ENCODE peak calls at places on chromosomes 5 and 9, in five cellular contexts. X, M, K, S and L are unnamed samples.

GRCh38 chr5:122844136-122844915 is 1.1 kb upstream of the SNX24 start:
- DNase-seq in M (no peak), K (no peak), S (no peak), X (no peak), L (no peak)

GRCh38 chr9:125462766-125463384 is 201.2 kb downstream of the GAPVD1 start:
- DNase-seq in M (no peak), S (no peak), X (no peak), K (no peak), L (no peak)

GRCh38 chr5:149414405-149415244 is 35.5 kb upstream of the IL17B start:
- DNase-seq in X (no peak), M (no peak), K (no peak), S (no peak), L (no peak)

GRCh38 chr5:156326718-156327259 is at the start of gene SGCD:
- DNase-seq in K (peak), X (no peak), S (peak), M (no peak), L (no peak)

GRCh38 chr5:41637869-41638268 is 127.5 kb upstream of the PLCXD3 start:
- DNase-seq in S (no peak), X (no peak), M (no peak), K (no peak), L (no peak)

GRCh38 chr5:111043712-111044506 is 27.6 kb upstream of the TSLP start:
- DNase-seq in K (no peak), M (no peak), X (no peak), S (peak), L (no peak)

GRCh38 chr9:115891929-115892328 is 261.7 kb upstream of the PAPPA start:
- DNase-seq in X (no peak), M (no peak), S (peak), K (no peak), L (no peak)

GRCh38 chr5:172579403-172579990 is 61.6 kb upstream of the NEURL1B start:
- DNase-seq in M (no peak), X (no peak), S (no peak), K (no peak), L (no peak)

GRCh38 chr5:95327211-95327610 is 42.3 kb upstream of the MCTP1 start:
- DNase-seq in S (no peak), X (no peak), K (no peak), M (no peak), L (no peak)

GRCh38 chr5:175718401-175719108 is 60.7 kb downstream of the HRH2 start:
- DNase-seq in M (no peak), K (no peak), S (no peak), X (peak), L (no peak)

GRCh38 chr5:90054612-90055011 is 354.9 kb downstream of the CETN3 start:
- DNase-seq in M (no peak), K (no peak), S (no peak), X (no peak), L (no peak)

GRCh38 chr9:107105784-107106183 is 177.3 kb upstream of the RAD23B start:
- DNase-seq in S (no peak), K (no peak), X (no peak), M (no peak), L (no peak)

GRCh38 chr5:172800088-172800551 is 29.1 kb upstream of the DUSP1 start:
- DNase-seq in X (no peak), K (peak), M (no peak), S (no peak), L (no peak)

GRCh38 chr5:16593013-16593412 is 23.8 kb downstream of the RETREG1 start:
- DNase-seq in K (no peak), M (no peak), X (no peak), S (no peak), L (peak)